ENCODE peak calls at places on chromosome 22, in five cellular contexts. G, I, D, H and O are unnamed samples.

GRCh38 chr22:50529416-50530279 is at the start of gene TYMP:
- DNase-seq in D (peak; percentile 64), G (no peak), H (no peak), I (no peak), O (no peak)

GRCh38 chr22:39209756-39210155 is 35.0 kb downstream of the PDGFB start:
- DNase-seq in G (no peak), D (no peak), I (no peak), H (no peak), O (no peak)

GRCh38 chr22:21448627-21449416 is 18.4 kb upstream of the TMEM191C start:
- DNase-seq in D (no peak), G (no peak), H (no peak), I (no peak), O (no peak)

GRCh38 chr22:50171319-50171964 is 911 bp downstream of the PANX2 start:
- DNase-seq in G (no peak), D (no peak), I (no peak), H (no peak), O (no peak)

GRCh38 chr22:44569516-44569915 is 71.5 kb upstream of the RTL6 start:
- DNase-seq in I (no peak), H (no peak), D (no peak), G (no peak), O (no peak)

GRCh38 chr22:37431811-37432707 is 4.8 kb upstream of the ELFN2 start:
- DNase-seq in D (peak; percentile 98), H (no peak), G (no peak), I (no peak), O (no peak)

GRCh38 chr22:41915035-41915782 is at the start of gene SHISA8:
- DNase-seq in G (no peak), D (peak; percentile 37), I (no peak), H (peak; percentile 74), O (peak; percentile 4)

GRCh38 chr22:18028817-18029527 is 4.6 kb upstream of the MICAL3 start:
- DNase-seq in G (no peak), H (no peak), I (no peak), D (no peak), O (no peak)

GRCh38 chr22:47449508-47450270 is 687.2 kb downstream of the TBC1D22A start:
- DNase-seq in H (no peak), I (no peak), G (no peak), D (no peak), O (no peak)

GRCh38 chr22:31122196-31122531 is 602 bp upstream of the INPP5J start:
- DNase-seq in H (no peak), D (no peak), I (no peak), G (no peak), O (no peak)

GRCh38 chr22:47322854-47323253 is 560.4 kb downstream of the TBC1D22A start:
- DNase-seq in I (no peak), H (no peak), D (no peak), G (no peak), O (no peak)

GRCh38 chr22:26334232-26334631 is 94.8 kb upstream of the ASPHD2 start:
- DNase-seq in I (no peak), G (no peak), D (no peak), H (no peak), O (no peak)

GRCh38 chr22:49667236-49667635 is 160.4 kb downstream of the BRD1 start:
- DNase-seq in I (no peak), G (no peak), D (no peak), H (no peak), O (no peak)

GRCh38 chr22:31451709-31452571 is 37.7 kb downstream of the EIF4ENIF1 start:
- DNase-seq in H (no peak), I (no peak), D (peak; percentile 80), G (no peak), O (no peak)

GRCh38 chr22:44928064-44928463 is 81.7 kb downstream of the PHF21B start:
- DNase-seq in H (no peak), G (no peak), I (no peak), D (no peak), O (no peak)

GRCh38 chr22:23520875-23521441 is 59.1 kb downstream of the IGLL1 start:
- DNase-seq in D (peak; percentile 48), I (peak; percentile 36), H (peak; percentile 56), G (peak; percentile 45), O (no peak)

GRCh38 chr22:50545522-50546325 is at the start of gene KLHDC7B:
- DNase-seq in H (no peak), D (peak; percentile 63), I (no peak), G (no peak), O (no peak)

GRCh38 chr22:29394931-29395581 is 6.7 kb upstream of the AP1B1 start:
- DNase-seq in D (peak; percentile 79), H (peak; percentile 70), G (peak; percentile 23), I (peak; percentile 66), O (peak; percentile 32)

GRCh38 chr22:21949948-21950347 is 2.7 kb downstream of the PPM1F start:
- DNase-seq in I (no peak), G (no peak), D (no peak), H (no peak), O (no peak)

GRCh38 chr22:27984001-27984695 is 65.1 kb upstream of the PITPNB start:
- DNase-seq in G (no peak), H (no peak), I (no peak), D (no peak), O (no peak)

GRCh38 chr22:32281092-32281491 is 25.9 kb upstream of the SLC5A4 start:
- DNase-seq in G (peak; percentile 4), I (no peak), D (peak; percentile 56), H (no peak), O (no peak)

GRCh38 chr22:41642711-41643110 is 21.6 kb downstream of the XRCC6 start:
- DNase-seq in D (no peak), I (no peak), G (no peak), H (no peak), O (no peak)

GRCh38 chr22:46531776-46532175 is 5.6 kb downstream of the CELSR1 start:
- DNase-seq in G (no peak), I (no peak), H (no peak), D (no peak), O (no peak)

GRCh38 chr22:47884775-47885174 is 1122.3 kb downstream of the TBC1D22A start:
- DNase-seq in G (no peak), I (no peak), D (no peak), H (no peak), O (no peak)

GRCh38 chr22:17562906-17563870 is at the start of gene SLC25A18:
- DNase-seq in H (no peak), G (peak; percentile 45), D (no peak), I (peak; percentile 14), O (peak; percentile 51)

GRCh38 chr22:50085211-50085999 is at the start of gene MLC1:
- DNase-seq in I (no peak), G (peak; percentile 18), H (no peak), D (peak; percentile 59), O (peak; percentile 47)

GRCh38 chr22:41446057-41446501 is 522 bp downstream of the TOB2 start:
- DNase-seq in D (peak; percentile 15), I (peak; percentile 21), G (no peak), H (no peak), O (no peak)

GRCh38 chr22:19874307-19875060 is 19.8 kb upstream of the GNB1L start:
- DNase-seq in H (peak; percentile 10), G (no peak), D (no peak), I (peak; percentile 64), O (no peak)

GRCh38 chr22:32338757-32339156 is 18.9 kb upstream of the RFPL3 start:
- DNase-seq in H (no peak), D (no peak), I (no peak), G (no peak), O (no peak)

GRCh38 chr22:49367016-49367697 is 460.5 kb downstream of the BRD1 start:
- DNase-seq in G (no peak), H (no peak), I (no peak), D (no peak), O (no peak)

GRCh38 chr22:31082606-31083376 is 1.7 kb downstream of the SMTN start:
- DNase-seq in H (peak; percentile 56), I (no peak), D (peak; percentile 76), G (no peak), O (no peak)

GRCh38 chr22:30841264-30841663 is 127.3 kb downstream of the MORC2 start:
- DNase-seq in H (no peak), G (no peak), D (peak; percentile 44), I (no peak), O (no peak)

GRCh38 chr22:37428649-37429586 is 1.6 kb upstream of the ELFN2 start:
- DNase-seq in D (peak; percentile 56), G (no peak), H (peak; percentile 84), I (peak; percentile 83), O (no peak)

GRCh38 chr22:26461188-26461810 is 22.3 kb downstream of the HPS4 start:
- DNase-seq in I (peak; percentile 63), D (peak; percentile 65), H (peak; percentile 88), G (peak; percentile 7), O (no peak)

GRCh38 chr22:17964153-17964552 is 60.2 kb downstream of the MICAL3 start:
- DNase-seq in I (no peak), D (peak; percentile 80), G (no peak), H (no peak), O (no peak)

GRCh38 chr22:27314276-27314807 is 487.2 kb downstream of the MN1 start:
- DNase-seq in G (no peak), H (no peak), D (no peak), I (no peak), O (no peak)

GRCh38 chr22:37538590-37539357 is 19.6 kb upstream of the CARD10 start:
- DNase-seq in H (peak; percentile 93), I (peak; percentile 89), G (peak; percentile 79), D (peak; percentile 94), O (peak; percentile 89)